ENCODE peak calls at places on chromosomes 7 and 10, in nine cellular contexts. One of them, this sample, is unnamed.

GRCh38 chr7:152597514-152597913 is 78.4 kb downstream of the XRCC2 start:
- DNase-seq in H1: no peak
- DNase-seq in HCT116: no peak
- DNase-seq in upper lobe of left lung: no peak
- DNase-seq in testis: no peak
- DNase-seq in IMR-90: no peak
- DNase-seq in K562: no peak
- DNase-seq in prostate gland: no peak
- DNase-seq in body of pancreas: no peak
- DNase-seq in this sample: peak; percentile 76

GRCh38 chr7:151697942-151698341 is 178.2 kb upstream of the RHEB start:
- DNase-seq in H1: no peak
- DNase-seq in HCT116: no peak
- DNase-seq in upper lobe of left lung: no peak
- DNase-seq in testis: no peak
- DNase-seq in IMR-90: no peak
- DNase-seq in K562: no peak
- DNase-seq in prostate gland: no peak
- DNase-seq in body of pancreas: no peak
- DNase-seq in this sample: no peak

GRCh38 chr10:123930340-123931001 is 38.9 kb upstream of the CPXM2 start:
- DNase-seq in H1: no peak
- DNase-seq in HCT116: no peak
- DNase-seq in upper lobe of left lung: no peak
- DNase-seq in testis: peak; percentile 32
- DNase-seq in IMR-90: peak; percentile 15
- DNase-seq in K562: no peak
- DNase-seq in prostate gland: no peak
- DNase-seq in body of pancreas: no peak
- DNase-seq in this sample: peak; percentile 27

GRCh38 chr7:107815254-107815882 is 12.3 kb upstream of the SLC26A3 start:
- DNase-seq in H1: no peak
- DNase-seq in HCT116: no peak
- DNase-seq in upper lobe of left lung: no peak
- DNase-seq in testis: no peak
- DNase-seq in IMR-90: no peak
- DNase-seq in K562: no peak
- DNase-seq in prostate gland: no peak
- DNase-seq in body of pancreas: no peak
- DNase-seq in this sample: no peak

GRCh38 chr7:24724451-24725190 is 32.6 kb downstream of the GSDME start:
- DNase-seq in H1: peak; percentile 44
- DNase-seq in HCT116: no peak
- DNase-seq in upper lobe of left lung: no peak
- DNase-seq in testis: no peak
- DNase-seq in IMR-90: no peak
- DNase-seq in K562: no peak
- DNase-seq in prostate gland: no peak
- DNase-seq in body of pancreas: no peak
- DNase-seq in this sample: peak; percentile 70

GRCh38 chr7:131231381-131232220 is 96.1 kb upstream of the MKLN1 start:
- DNase-seq in H1: no peak
- DNase-seq in HCT116: no peak
- DNase-seq in upper lobe of left lung: no peak
- DNase-seq in testis: peak; percentile 22
- DNase-seq in IMR-90: peak; percentile 79
- DNase-seq in K562: no peak
- DNase-seq in prostate gland: no peak
- DNase-seq in body of pancreas: peak; percentile 10
- DNase-seq in this sample: no peak

GRCh38 chr10:22325948-22326702 is 5.2 kb downstream of the BMI1 start:
- DNase-seq in H1: no peak
- DNase-seq in HCT116: no peak
- DNase-seq in upper lobe of left lung: no peak
- DNase-seq in testis: peak; percentile 43
- DNase-seq in IMR-90: peak; percentile 32
- DNase-seq in K562: no peak
- DNase-seq in prostate gland: no peak
- DNase-seq in body of pancreas: no peak
- DNase-seq in this sample: no peak

GRCh38 chr10:112957589-112958202 is 7.6 kb downstream of the TCF7L2 start:
- DNase-seq in H1: no peak
- DNase-seq in HCT116: no peak
- DNase-seq in upper lobe of left lung: no peak
- DNase-seq in testis: no peak
- DNase-seq in IMR-90: no peak
- DNase-seq in K562: no peak
- DNase-seq in prostate gland: no peak
- DNase-seq in body of pancreas: no peak
- DNase-seq in this sample: no peak

GRCh38 chr10:34932235-34932634 is 117.1 kb upstream of the PARD3 start:
- DNase-seq in H1: no peak
- DNase-seq in HCT116: no peak
- DNase-seq in upper lobe of left lung: no peak
- DNase-seq in testis: no peak
- DNase-seq in IMR-90: no peak
- DNase-seq in K562: no peak
- DNase-seq in prostate gland: no peak
- DNase-seq in body of pancreas: no peak
- DNase-seq in this sample: no peak

GRCh38 chr10:6722616-6723004 is 142.5 kb upstream of the PRKCQ start:
- DNase-seq in H1: no peak
- DNase-seq in HCT116: peak; percentile 16
- DNase-seq in upper lobe of left lung: no peak
- DNase-seq in testis: no peak
- DNase-seq in IMR-90: peak; percentile 62
- DNase-seq in K562: no peak
- DNase-seq in prostate gland: no peak
- DNase-seq in body of pancreas: no peak
- DNase-seq in this sample: no peak

GRCh38 chr10:132065491-132066105 is at the start of gene JAKMIP3:
- DNase-seq in H1: peak; percentile 72
- DNase-seq in HCT116: no peak
- DNase-seq in upper lobe of left lung: peak; percentile 85
- DNase-seq in testis: peak; percentile 76
- DNase-seq in IMR-90: peak; percentile 96
- DNase-seq in K562: no peak
- DNase-seq in prostate gland: peak; percentile 62
- DNase-seq in body of pancreas: peak; percentile 61
- DNase-seq in this sample: peak; percentile 33

GRCh38 chr7:148144827-148145226 is 445.7 kb upstream of the C7orf33 start:
- DNase-seq in H1: no peak
- DNase-seq in HCT116: no peak
- DNase-seq in upper lobe of left lung: no peak
- DNase-seq in testis: no peak
- DNase-seq in IMR-90: no peak
- DNase-seq in K562: no peak
- DNase-seq in prostate gland: no peak
- DNase-seq in body of pancreas: no peak
- DNase-seq in this sample: no peak

GRCh38 chr7:2968616-2969397 is 74.9 kb downstream of the CARD11 start:
- DNase-seq in H1: no peak
- DNase-seq in HCT116: no peak
- DNase-seq in upper lobe of left lung: no peak
- DNase-seq in testis: peak; percentile 0
- DNase-seq in IMR-90: no peak
- DNase-seq in K562: no peak
- DNase-seq in prostate gland: no peak
- DNase-seq in body of pancreas: no peak
- DNase-seq in this sample: no peak

GRCh38 chr7:25073451-25073850 is 51.6 kb downstream of the CYCS start:
- DNase-seq in H1: no peak
- DNase-seq in HCT116: no peak
- DNase-seq in upper lobe of left lung: no peak
- DNase-seq in testis: peak; percentile 42
- DNase-seq in IMR-90: peak; percentile 86
- DNase-seq in K562: no peak
- DNase-seq in prostate gland: no peak
- DNase-seq in body of pancreas: peak; percentile 29
- DNase-seq in this sample: no peak

GRCh38 chr10:126528320-126528835 is 140.1 kb upstream of the ADAM12 start:
- DNase-seq in H1: no peak
- DNase-seq in HCT116: no peak
- DNase-seq in upper lobe of left lung: peak; percentile 27
- DNase-seq in testis: no peak
- DNase-seq in IMR-90: no peak
- DNase-seq in K562: no peak
- DNase-seq in prostate gland: no peak
- DNase-seq in body of pancreas: no peak
- DNase-seq in this sample: no peak

GRCh38 chr10:89522463-89522862 is 12.9 kb downstream of the SLC16A12 start:
- DNase-seq in H1: no peak
- DNase-seq in HCT116: no peak
- DNase-seq in upper lobe of left lung: no peak
- DNase-seq in testis: no peak
- DNase-seq in IMR-90: peak; percentile 53
- DNase-seq in K562: no peak
- DNase-seq in prostate gland: no peak
- DNase-seq in body of pancreas: no peak
- DNase-seq in this sample: no peak

DNA sequence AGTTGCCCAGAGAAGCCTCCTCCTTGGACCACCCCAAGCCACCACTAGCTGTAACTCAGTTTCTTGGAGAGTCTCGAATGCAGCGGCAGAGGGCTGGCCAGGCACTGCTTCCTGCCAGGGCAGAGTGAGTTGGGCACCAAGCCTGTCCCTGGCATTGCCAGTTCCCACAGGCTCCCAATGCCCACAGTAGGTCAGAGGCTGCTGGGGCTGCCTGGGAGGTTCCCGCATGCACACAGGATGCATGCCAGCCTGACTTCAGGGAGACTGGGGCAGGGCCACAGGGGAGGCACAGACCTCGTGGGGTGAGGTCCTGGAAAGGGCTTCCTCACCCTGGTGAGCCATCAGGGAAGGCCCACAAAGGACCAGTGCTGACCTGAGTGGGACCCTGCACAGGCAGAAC is 152.8 kb downstream of the ZNF248 start:
- DNase-seq in H1: no peak
- DNase-seq in HCT116: no peak
- DNase-seq in upper lobe of left lung: peak; percentile 41
- DNase-seq in testis: no peak
- DNase-seq in IMR-90: no peak
- DNase-seq in K562: no peak
- DNase-seq in prostate gland: no peak
- DNase-seq in body of pancreas: no peak
- DNase-seq in this sample: no peak
- TF ChIP-seq POLR2A in H1: no peak
- TF ChIP-seq POLR2A in HCT116: no peak
- TF ChIP-seq POLR2A in upper lobe of left lung: no peak
- TF ChIP-seq POLR2A in testis: no peak
- TF ChIP-seq POLR2A in IMR-90: no peak
- TF ChIP-seq POLR2A in K562: no peak
- TF ChIP-seq POLR2A in prostate gland: no peak
- TF ChIP-seq POLR2A in body of pancreas: no peak
- TF ChIP-seq POLR2A in this sample: no peak

GRCh38 chr7:29884399-29885272 is 78.3 kb downstream of the WIPF3 start:
- DNase-seq in H1: no peak
- DNase-seq in HCT116: no peak
- DNase-seq in upper lobe of left lung: peak; percentile 78
- DNase-seq in testis: peak; percentile 30
- DNase-seq in IMR-90: no peak
- DNase-seq in K562: no peak
- DNase-seq in prostate gland: peak; percentile 61
- DNase-seq in body of pancreas: peak; percentile 49
- DNase-seq in this sample: no peak
- TF ChIP-seq CTCF in H1: peak; percentile 21
- TF ChIP-seq CTCF in HCT116: no peak
- TF ChIP-seq CTCF in upper lobe of left lung: peak; percentile 13
- TF ChIP-seq CTCF in testis: no peak
- TF ChIP-seq CTCF in IMR-90: no peak
- TF ChIP-seq CTCF in K562: no peak
- TF ChIP-seq CTCF in prostate gland: peak; percentile 19
- TF ChIP-seq CTCF in body of pancreas: no peak
- TF ChIP-seq CTCF in this sample: no peak

DNA sequence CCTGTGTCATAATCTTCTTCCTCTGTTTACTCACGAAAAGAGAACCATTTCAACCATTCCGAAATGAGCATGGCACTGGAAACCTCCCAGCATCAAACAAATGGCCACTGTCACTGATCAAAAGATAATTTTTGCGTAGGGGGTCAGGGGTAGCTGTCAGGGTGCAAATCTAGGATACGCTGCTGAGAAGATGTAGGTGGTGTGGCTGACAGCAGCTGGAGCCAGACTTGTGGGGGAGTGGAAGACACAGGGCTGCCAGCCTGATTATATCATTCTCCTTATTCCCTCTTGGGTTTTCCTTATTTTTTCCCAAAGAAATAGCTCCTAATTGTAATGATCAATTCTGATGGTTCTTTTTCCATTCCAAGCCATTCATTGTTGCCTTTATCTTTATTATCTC is 266.1 kb downstream of the SORCS1 start:
- DNase-seq in H1: no peak
- DNase-seq in HCT116: no peak
- DNase-seq in upper lobe of left lung: no peak
- DNase-seq in testis: peak; percentile 20
- DNase-seq in IMR-90: no peak
- DNase-seq in K562: no peak
- DNase-seq in prostate gland: no peak
- DNase-seq in body of pancreas: no peak
- DNase-seq in this sample: no peak
- H3K4me3 ChIP-seq in H1: no peak overlapping the region
- H3K4me3 ChIP-seq in HCT116: no peak overlapping the region
- H3K4me3 ChIP-seq in upper lobe of left lung: no peak overlapping the region
- H3K4me3 ChIP-seq in testis: no peak overlapping the region
- H3K4me3 ChIP-seq in IMR-90: no peak overlapping the region
- H3K4me3 ChIP-seq in K562: no peak overlapping the region
- H3K4me3 ChIP-seq in prostate gland: no peak overlapping the region
- H3K4me3 ChIP-seq in body of pancreas: no peak overlapping the region
- H3K4me3 ChIP-seq in this sample: no peak overlapping the region

GRCh38 chr7:135158874-135159273 is 11.0 kb downstream of the TMEM140 start:
- DNase-seq in H1: no peak
- DNase-seq in HCT116: no peak
- DNase-seq in upper lobe of left lung: no peak
- DNase-seq in testis: no peak
- DNase-seq in IMR-90: no peak
- DNase-seq in K562: no peak
- DNase-seq in prostate gland: no peak
- DNase-seq in body of pancreas: no peak
- DNase-seq in this sample: no peak

GRCh38 chr7:135158141-135158655 is 10.3 kb downstream of the TMEM140 start:
- DNase-seq in H1: no peak
- DNase-seq in HCT116: no peak
- DNase-seq in upper lobe of left lung: no peak
- DNase-seq in testis: no peak
- DNase-seq in IMR-90: no peak
- DNase-seq in K562: no peak
- DNase-seq in prostate gland: no peak
- DNase-seq in body of pancreas: no peak
- DNase-seq in this sample: no peak

GRCh38 chr7:135159359-135160087 is 11.0 kb downstream of the CYREN start:
- DNase-seq in H1: no peak
- DNase-seq in HCT116: no peak
- DNase-seq in upper lobe of left lung: no peak
- DNase-seq in testis: no peak
- DNase-seq in IMR-90: no peak
- DNase-seq in K562: peak; percentile 14
- DNase-seq in prostate gland: no peak
- DNase-seq in body of pancreas: no peak
- DNase-seq in this sample: no peak

GRCh38 chr7:135154734-135155133 is 6.9 kb downstream of the TMEM140 start:
- DNase-seq in H1: no peak
- DNase-seq in HCT116: no peak
- DNase-seq in upper lobe of left lung: no peak
- DNase-seq in testis: no peak
- DNase-seq in IMR-90: no peak
- DNase-seq in K562: no peak
- DNase-seq in prostate gland: no peak
- DNase-seq in body of pancreas: no peak
- DNase-seq in this sample: no peak

GRCh38 chr7:135156290-135156689 is 8.4 kb downstream of the TMEM140 start:
- DNase-seq in H1: no peak
- DNase-seq in HCT116: no peak
- DNase-seq in upper lobe of left lung: no peak
- DNase-seq in testis: no peak
- DNase-seq in IMR-90: no peak
- DNase-seq in K562: no peak
- DNase-seq in prostate gland: no peak
- DNase-seq in body of pancreas: no peak
- DNase-seq in this sample: no peak
- TF ChIP-seq POLR2A in H1: no peak
- TF ChIP-seq POLR2A in HCT116: no peak
- TF ChIP-seq POLR2A in upper lobe of left lung: no peak
- TF ChIP-seq POLR2A in testis: no peak
- TF ChIP-seq POLR2A in IMR-90: no peak
- TF ChIP-seq POLR2A in K562: no peak
- TF ChIP-seq POLR2A in prostate gland: no peak
- TF ChIP-seq POLR2A in body of pancreas: no peak
- TF ChIP-seq POLR2A in this sample: no peak